ENCODE peak calls at places on chromosomes 13 and 19, in eight cellular contexts. One of them, this sample, is unnamed.

GRCh38 chr19:38424272-38424671 is 1.7 kb downstream of the RASGRP4 start:
- DNase-seq in CD4-positive, alpha-beta T cell: no peak
- DNase-seq in thoracic aorta: no peak
- DNase-seq in neuronal stem cell: no peak
- DNase-seq in body of pancreas: no peak
- DNase-seq in dorsolateral prefrontal cortex: no peak
- DNase-seq in mesendoderm: no peak
- DNase-seq in A549: no peak
- DNase-seq in this sample: no peak

GRCh38 chr13:59658736-59659330 is 504.9 kb downstream of the DIAPH3 start:
- DNase-seq in body of pancreas: no peak
- DNase-seq in A549: no peak
- DNase-seq in thoracic aorta: no peak
- DNase-seq in CD4-positive, alpha-beta T cell: no peak
- DNase-seq in neuronal stem cell: no peak
- DNase-seq in mesendoderm: no peak
- DNase-seq in dorsolateral prefrontal cortex: no peak
- DNase-seq in this sample: no peak

GRCh38 chr13:103100795-103101194 is 34.6 kb upstream of the SLC10A2 start:
- DNase-seq in thoracic aorta: no peak
- DNase-seq in mesendoderm: peak; percentile 24
- DNase-seq in body of pancreas: no peak
- DNase-seq in CD4-positive, alpha-beta T cell: no peak
- DNase-seq in dorsolateral prefrontal cortex: no peak
- DNase-seq in neuronal stem cell: no peak
- DNase-seq in A549: no peak
- DNase-seq in this sample: no peak

GRCh38 chr19:16205205-16206045 is 7.7 kb downstream of the AP1M1 start:
- DNase-seq in thoracic aorta: no peak
- DNase-seq in A549: no peak
- DNase-seq in mesendoderm: no peak
- DNase-seq in neuronal stem cell: no peak
- DNase-seq in CD4-positive, alpha-beta T cell: peak; percentile 25
- DNase-seq in dorsolateral prefrontal cortex: peak; percentile 29
- DNase-seq in body of pancreas: no peak
- DNase-seq in this sample: no peak

GRCh38 chr13:47146991-47147783 is 250.3 kb upstream of the HTR2A start:
- DNase-seq in thoracic aorta: no peak
- DNase-seq in A549: no peak
- DNase-seq in body of pancreas: no peak
- DNase-seq in CD4-positive, alpha-beta T cell: no peak
- DNase-seq in neuronal stem cell: no peak
- DNase-seq in mesendoderm: no peak
- DNase-seq in dorsolateral prefrontal cortex: no peak
- DNase-seq in this sample: no peak

GRCh38 chr13:27043013-27043412 is 128.6 kb downstream of the USP12 start:
- DNase-seq in dorsolateral prefrontal cortex: peak; percentile 73
- DNase-seq in body of pancreas: peak; percentile 22
- DNase-seq in neuronal stem cell: no peak
- DNase-seq in mesendoderm: peak; percentile 76
- DNase-seq in CD4-positive, alpha-beta T cell: no peak
- DNase-seq in thoracic aorta: peak; percentile 11
- DNase-seq in A549: peak; percentile 81
- DNase-seq in this sample: peak; percentile 49

GRCh38 chr19:18160441-18160791 is 7.5 kb downstream of the PIK3R2 start:
- DNase-seq in neuronal stem cell: no peak
- DNase-seq in A549: no peak
- DNase-seq in dorsolateral prefrontal cortex: no peak
- DNase-seq in mesendoderm: no peak
- DNase-seq in CD4-positive, alpha-beta T cell: no peak
- DNase-seq in body of pancreas: no peak
- DNase-seq in thoracic aorta: no peak
- DNase-seq in this sample: no peak

GRCh38 chr13:42412812-42413795 is 141.2 kb downstream of the AKAP11 start:
- DNase-seq in CD4-positive, alpha-beta T cell: no peak
- DNase-seq in dorsolateral prefrontal cortex: no peak
- DNase-seq in body of pancreas: no peak
- DNase-seq in A549: no peak
- DNase-seq in thoracic aorta: no peak
- DNase-seq in mesendoderm: no peak
- DNase-seq in neuronal stem cell: no peak
- DNase-seq in this sample: no peak

GRCh38 chr19:30070970-30071632 is 129.1 kb downstream of the URI1 start:
- DNase-seq in neuronal stem cell: no peak
- DNase-seq in dorsolateral prefrontal cortex: peak; percentile 34
- DNase-seq in mesendoderm: no peak
- DNase-seq in thoracic aorta: no peak
- DNase-seq in A549: no peak
- DNase-seq in body of pancreas: no peak
- DNase-seq in CD4-positive, alpha-beta T cell: peak; percentile 20
- DNase-seq in this sample: peak; percentile 14

GRCh38 chr19:30068528-30069395 is 126.7 kb downstream of the URI1 start:
- DNase-seq in thoracic aorta: no peak
- DNase-seq in neuronal stem cell: no peak
- DNase-seq in CD4-positive, alpha-beta T cell: no peak
- DNase-seq in mesendoderm: no peak
- DNase-seq in A549: no peak
- DNase-seq in body of pancreas: no peak
- DNase-seq in dorsolateral prefrontal cortex: peak; percentile 5
- DNase-seq in this sample: no peak

GRCh38 chr19:30071871-30072270 is 129.8 kb downstream of the URI1 start:
- DNase-seq in CD4-positive, alpha-beta T cell: peak; percentile 10
- DNase-seq in dorsolateral prefrontal cortex: peak; percentile 21
- DNase-seq in mesendoderm: no peak
- DNase-seq in thoracic aorta: no peak
- DNase-seq in neuronal stem cell: no peak
- DNase-seq in body of pancreas: no peak
- DNase-seq in A549: no peak
- DNase-seq in this sample: no peak

GRCh38 chr19:30069535-30070197 is 127.6 kb downstream of the URI1 start:
- DNase-seq in CD4-positive, alpha-beta T cell: peak; percentile 5
- DNase-seq in dorsolateral prefrontal cortex: peak; percentile 12
- DNase-seq in neuronal stem cell: no peak
- DNase-seq in A549: no peak
- DNase-seq in mesendoderm: no peak
- DNase-seq in body of pancreas: no peak
- DNase-seq in thoracic aorta: no peak
- DNase-seq in this sample: peak; percentile 43

DNA sequence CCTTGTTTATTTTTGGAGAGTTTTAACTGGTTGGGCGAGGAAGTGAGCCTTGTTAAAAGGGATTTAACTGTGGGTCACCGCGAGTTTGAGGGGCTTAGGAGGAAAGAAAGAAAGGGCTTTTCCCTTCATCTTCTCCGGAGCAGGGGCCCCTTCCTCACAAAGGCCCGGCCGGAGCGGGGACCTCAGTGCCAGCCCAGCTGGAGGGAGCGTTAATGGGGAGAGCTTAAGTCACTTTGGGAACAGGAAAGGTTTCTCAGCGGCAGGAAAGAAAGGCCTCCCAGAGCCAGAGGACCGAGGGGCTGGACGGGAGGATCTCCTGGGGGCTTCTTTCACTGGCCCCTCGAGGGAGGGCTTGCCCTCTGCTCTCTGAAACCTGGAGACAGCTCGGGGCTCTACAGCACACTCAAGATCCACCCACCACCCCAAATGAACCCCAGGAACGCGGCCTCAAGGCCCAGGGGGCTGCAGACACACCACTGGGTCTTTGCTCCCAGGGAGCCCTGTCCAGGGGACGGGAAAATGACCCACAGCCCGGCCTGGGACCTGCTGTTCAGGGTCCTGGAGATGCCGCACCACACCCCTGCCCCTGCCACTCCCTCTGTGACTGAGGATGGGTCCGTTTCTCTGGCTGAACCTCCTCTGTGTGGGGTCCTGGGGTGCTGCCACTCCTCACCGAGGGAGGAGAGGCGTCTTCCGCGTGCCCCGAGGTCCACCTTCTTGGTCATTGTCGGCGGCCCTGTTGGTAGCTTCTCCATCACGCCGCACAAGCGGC is 128.3 kb downstream of the URI1 start:
- DNase-seq in CD4-positive, alpha-beta T cell: peak; percentile 25
- DNase-seq in A549: no peak
- DNase-seq in body of pancreas: no peak
- DNase-seq in thoracic aorta: no peak
- DNase-seq in dorsolateral prefrontal cortex: peak; percentile 24
- DNase-seq in mesendoderm: no peak
- DNase-seq in neuronal stem cell: peak; percentile 72
- DNase-seq in this sample: peak; percentile 51
- H3K27ac ChIP-seq in CD4-positive, alpha-beta T cell: no peak overlapping the region
- H3K27ac ChIP-seq in A549: no peak overlapping the region
- H3K27ac ChIP-seq in body of pancreas: no peak overlapping the region
- H3K27ac ChIP-seq in thoracic aorta: no peak overlapping the region
- H3K27ac ChIP-seq in dorsolateral prefrontal cortex: no peak overlapping the region
- H3K27ac ChIP-seq in mesendoderm: peak overlapping the region; percentile 4
- H3K27ac ChIP-seq in neuronal stem cell: peak overlapping the region; percentile 97
- H3K27ac ChIP-seq in this sample: no peak overlapping the region

GRCh38 chr19:13062317-13062716 is 40.3 kb downstream of the LYL1 start:
- DNase-seq in neuronal stem cell: no peak
- DNase-seq in thoracic aorta: no peak
- DNase-seq in body of pancreas: no peak
- DNase-seq in A549: no peak
- DNase-seq in CD4-positive, alpha-beta T cell: no peak
- DNase-seq in dorsolateral prefrontal cortex: no peak
- DNase-seq in mesendoderm: no peak
- DNase-seq in this sample: no peak

GRCh38 chr19:13060964-13061927 is 41.4 kb downstream of the LYL1 start:
- DNase-seq in mesendoderm: peak; percentile 77
- DNase-seq in CD4-positive, alpha-beta T cell: peak; percentile 82
- DNase-seq in dorsolateral prefrontal cortex: peak; percentile 89
- DNase-seq in body of pancreas: peak; percentile 82
- DNase-seq in thoracic aorta: no peak
- DNase-seq in neuronal stem cell: peak; percentile 81
- DNase-seq in A549: peak; percentile 73
- DNase-seq in this sample: peak; percentile 95

GRCh38 chr19:13058951-13059660 is 43.6 kb downstream of the LYL1 start:
- DNase-seq in mesendoderm: no peak
- DNase-seq in thoracic aorta: no peak
- DNase-seq in CD4-positive, alpha-beta T cell: no peak
- DNase-seq in dorsolateral prefrontal cortex: no peak
- DNase-seq in A549: no peak
- DNase-seq in neuronal stem cell: no peak
- DNase-seq in body of pancreas: no peak
- DNase-seq in this sample: no peak

GRCh38 chr19:13057744-13058143 is 44.9 kb downstream of the LYL1 start:
- DNase-seq in thoracic aorta: no peak
- DNase-seq in neuronal stem cell: no peak
- DNase-seq in dorsolateral prefrontal cortex: no peak
- DNase-seq in CD4-positive, alpha-beta T cell: no peak
- DNase-seq in mesendoderm: no peak
- DNase-seq in body of pancreas: no peak
- DNase-seq in A549: no peak
- DNase-seq in this sample: no peak

GRCh38 chr19:13060233-13060963 is 42.3 kb downstream of the LYL1 start:
- DNase-seq in thoracic aorta: no peak
- DNase-seq in A549: no peak
- DNase-seq in body of pancreas: no peak
- DNase-seq in neuronal stem cell: no peak
- DNase-seq in dorsolateral prefrontal cortex: no peak
- DNase-seq in mesendoderm: no peak
- DNase-seq in CD4-positive, alpha-beta T cell: no peak
- DNase-seq in this sample: peak; percentile 54
- H3K27ac ChIP-seq in thoracic aorta: peak overlapping the region; percentile 100
- H3K27ac ChIP-seq in A549: peak overlapping the region; percentile 89
- H3K27ac ChIP-seq in body of pancreas: peak overlapping the region; percentile 26
- H3K27ac ChIP-seq in neuronal stem cell: no peak overlapping the region
- H3K27ac ChIP-seq in dorsolateral prefrontal cortex: peak overlapping the region; percentile 99
- H3K27ac ChIP-seq in mesendoderm: no peak overlapping the region
- H3K27ac ChIP-seq in CD4-positive, alpha-beta T cell: no peak overlapping the region
- H3K27ac ChIP-seq in this sample: peak overlapping the region; percentile 97

GRCh38 chr19:41928754-41929535 is 696 bp upstream of the ERFL start:
- DNase-seq in dorsolateral prefrontal cortex: no peak
- DNase-seq in neuronal stem cell: no peak
- DNase-seq in CD4-positive, alpha-beta T cell: no peak
- DNase-seq in mesendoderm: no peak
- DNase-seq in body of pancreas: no peak
- DNase-seq in A549: no peak
- DNase-seq in thoracic aorta: no peak
- DNase-seq in this sample: no peak
- H3K27ac ChIP-seq in dorsolateral prefrontal cortex: no peak overlapping the region
- H3K27ac ChIP-seq in neuronal stem cell: no peak overlapping the region
- H3K27ac ChIP-seq in CD4-positive, alpha-beta T cell: peak overlapping the region; percentile 37
- H3K27ac ChIP-seq in mesendoderm: no peak overlapping the region
- H3K27ac ChIP-seq in body of pancreas: no peak overlapping the region
- H3K27ac ChIP-seq in A549: peak overlapping the region; percentile 77
- H3K27ac ChIP-seq in thoracic aorta: no peak overlapping the region
- H3K27ac ChIP-seq in this sample: peak overlapping the region; percentile 37

GRCh38 chr13:110924639-110924934 is 9.7 kb upstream of the ANKRD10 start:
- DNase-seq in CD4-positive, alpha-beta T cell: no peak
- DNase-seq in neuronal stem cell: no peak
- DNase-seq in thoracic aorta: no peak
- DNase-seq in A549: no peak
- DNase-seq in body of pancreas: no peak
- DNase-seq in mesendoderm: no peak
- DNase-seq in dorsolateral prefrontal cortex: no peak
- DNase-seq in this sample: no peak

GRCh38 chr13:110925023-110925608 is 10.2 kb upstream of the ANKRD10 start:
- DNase-seq in thoracic aorta: no peak
- DNase-seq in mesendoderm: peak; percentile 70
- DNase-seq in body of pancreas: no peak
- DNase-seq in neuronal stem cell: no peak
- DNase-seq in A549: no peak
- DNase-seq in CD4-positive, alpha-beta T cell: no peak
- DNase-seq in dorsolateral prefrontal cortex: no peak
- DNase-seq in this sample: no peak

GRCh38 chr13:110922506-110922905 is 7.6 kb upstream of the ANKRD10 start:
- DNase-seq in A549: no peak
- DNase-seq in dorsolateral prefrontal cortex: no peak
- DNase-seq in thoracic aorta: no peak
- DNase-seq in CD4-positive, alpha-beta T cell: no peak
- DNase-seq in body of pancreas: no peak
- DNase-seq in mesendoderm: no peak
- DNase-seq in neuronal stem cell: no peak
- DNase-seq in this sample: no peak

GRCh38 chr13:110923086-110923485 is 8.2 kb upstream of the ANKRD10 start:
- DNase-seq in thoracic aorta: no peak
- DNase-seq in body of pancreas: no peak
- DNase-seq in mesendoderm: no peak
- DNase-seq in dorsolateral prefrontal cortex: no peak
- DNase-seq in neuronal stem cell: no peak
- DNase-seq in A549: no peak
- DNase-seq in CD4-positive, alpha-beta T cell: no peak
- DNase-seq in this sample: no peak

DNA sequence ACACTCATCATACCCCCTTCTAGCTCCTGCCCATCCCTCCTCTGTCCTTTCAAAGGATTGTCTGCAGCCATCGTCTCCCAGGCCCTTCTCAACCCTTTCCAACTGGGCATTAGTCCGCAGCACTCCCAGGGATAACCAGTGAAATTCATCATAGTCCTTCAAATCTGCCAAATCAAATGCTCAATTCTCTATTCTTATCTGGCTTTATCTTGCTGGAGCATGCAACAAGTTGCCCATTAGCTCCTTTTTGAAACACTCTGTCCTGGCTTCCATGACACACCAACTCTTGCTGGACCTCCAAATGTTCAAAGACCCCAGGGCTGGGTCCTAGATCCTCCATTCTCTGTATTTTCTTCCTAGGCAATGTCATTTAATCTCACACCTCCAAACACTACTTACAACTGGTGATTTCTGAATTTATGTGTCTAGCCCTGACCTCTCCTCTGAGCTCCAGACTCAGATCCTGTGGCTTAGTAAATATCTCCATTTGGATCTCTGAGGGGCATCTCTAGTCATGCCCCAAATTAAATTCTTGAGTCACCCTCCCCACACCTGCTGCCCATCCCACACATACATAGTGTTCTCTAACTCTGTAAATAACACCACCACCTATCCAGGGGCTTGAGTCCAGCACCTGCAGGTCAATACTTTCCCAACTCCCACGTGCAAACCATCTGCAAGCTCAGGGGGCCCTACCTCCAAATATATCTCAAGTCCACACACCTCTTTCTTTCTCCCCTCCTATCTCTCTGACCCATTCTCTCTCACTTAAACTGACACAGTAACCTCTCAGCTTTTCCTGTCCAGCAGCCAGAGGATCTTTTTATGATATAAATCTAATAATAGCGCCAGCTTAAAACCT is 9.1 kb upstream of the ANKRD10 start:
- DNase-seq in dorsolateral prefrontal cortex: no peak
- DNase-seq in A549: no peak
- DNase-seq in CD4-positive, alpha-beta T cell: no peak
- DNase-seq in mesendoderm: no peak
- DNase-seq in thoracic aorta: no peak
- DNase-seq in neuronal stem cell: no peak
- DNase-seq in body of pancreas: no peak
- DNase-seq in this sample: no peak
- H3K27ac ChIP-seq in dorsolateral prefrontal cortex: no peak overlapping the region
- H3K27ac ChIP-seq in A549: no peak overlapping the region
- H3K27ac ChIP-seq in CD4-positive, alpha-beta T cell: no peak overlapping the region
- H3K27ac ChIP-seq in mesendoderm: no peak overlapping the region
- H3K27ac ChIP-seq in thoracic aorta: no peak overlapping the region
- H3K27ac ChIP-seq in neuronal stem cell: no peak overlapping the region
- H3K27ac ChIP-seq in body of pancreas: no peak overlapping the region
- H3K27ac ChIP-seq in this sample: no peak overlapping the region

This sample was measured in upper lobe of left lung.